ENCODE peak calls at places on chromosomes 5 and 9, in eight cellular contexts. One of them, this sample, is unnamed.

GRCh38 chr5:125433457-125433856 is 687.0 kb upstream of the ZNF608 start:
- DNase-seq in SJCRH30: no peak
- DNase-seq in epithelial cell of esophagus: no peak
- DNase-seq in fibroblast of mammary gland: no peak
- DNase-seq in lower lobe of right lung: no peak
- DNase-seq in aorta: no peak
- DNase-seq in mammary epithelial cell: no peak
- DNase-seq in kidney: no peak
- DNase-seq in this sample: no peak

GRCh38 chr5:115429345-115429940 is 115.1 kb downstream of the FEM1C start:
- DNase-seq in mammary epithelial cell: no peak
- DNase-seq in epithelial cell of esophagus: no peak
- DNase-seq in kidney: no peak
- DNase-seq in lower lobe of right lung: no peak
- DNase-seq in aorta: no peak
- DNase-seq in fibroblast of mammary gland: no peak
- DNase-seq in SJCRH30: no peak
- DNase-seq in this sample: no peak

GRCh38 chr9:104177003-104177611 is 83.0 kb downstream of the SMC2 start:
- DNase-seq in mammary epithelial cell: peak
- DNase-seq in lower lobe of right lung: no peak
- DNase-seq in fibroblast of mammary gland: peak
- DNase-seq in epithelial cell of esophagus: peak
- DNase-seq in kidney: no peak
- DNase-seq in SJCRH30: no peak
- DNase-seq in aorta: no peak
- DNase-seq in this sample: no peak

GRCh38 chr5:175728316-175728715 is 70.4 kb downstream of the HRH2 start:
- DNase-seq in fibroblast of mammary gland: no peak
- DNase-seq in lower lobe of right lung: no peak
- DNase-seq in aorta: peak
- DNase-seq in epithelial cell of esophagus: no peak
- DNase-seq in kidney: no peak
- DNase-seq in mammary epithelial cell: no peak
- DNase-seq in SJCRH30: no peak
- DNase-seq in this sample: no peak

GRCh38 chr5:10331341-10331796 is 22.1 kb upstream of the MARCHF6 start:
- DNase-seq in mammary epithelial cell: no peak
- DNase-seq in fibroblast of mammary gland: peak
- DNase-seq in epithelial cell of esophagus: no peak
- DNase-seq in kidney: no peak
- DNase-seq in SJCRH30: no peak
- DNase-seq in lower lobe of right lung: peak
- DNase-seq in aorta: peak
- DNase-seq in this sample: no peak

GRCh38 chr9:126690431-126691051 is 76.8 kb downstream of the LMX1B start:
- DNase-seq in kidney: peak
- DNase-seq in lower lobe of right lung: no peak
- DNase-seq in mammary epithelial cell: no peak
- DNase-seq in epithelial cell of esophagus: peak
- DNase-seq in aorta: peak
- DNase-seq in fibroblast of mammary gland: peak
- DNase-seq in SJCRH30: peak
- DNase-seq in this sample: peak

GRCh38 chr5:54378707-54379106 is 68.3 kb upstream of the ARL15 start:
- DNase-seq in kidney: no peak
- DNase-seq in lower lobe of right lung: no peak
- DNase-seq in fibroblast of mammary gland: no peak
- DNase-seq in SJCRH30: no peak
- DNase-seq in epithelial cell of esophagus: no peak
- DNase-seq in aorta: no peak
- DNase-seq in mammary epithelial cell: no peak
- DNase-seq in this sample: no peak

GRCh38 chr9:116394070-116394469 is 240.5 kb downstream of the PAPPA start:
- DNase-seq in mammary epithelial cell: no peak
- DNase-seq in epithelial cell of esophagus: peak
- DNase-seq in lower lobe of right lung: no peak
- DNase-seq in aorta: no peak
- DNase-seq in kidney: no peak
- DNase-seq in fibroblast of mammary gland: no peak
- DNase-seq in SJCRH30: no peak
- DNase-seq in this sample: no peak

GRCh38 chr5:51398875-51399635 is 15.8 kb downstream of the ISL1 start:
- DNase-seq in lower lobe of right lung: no peak
- DNase-seq in kidney: no peak
- DNase-seq in fibroblast of mammary gland: no peak
- DNase-seq in epithelial cell of esophagus: no peak
- DNase-seq in mammary epithelial cell: no peak
- DNase-seq in aorta: no peak
- DNase-seq in SJCRH30: no peak
- DNase-seq in this sample: no peak

GRCh38 chr5:64707191-64707590 is 16.9 kb downstream of the SHISAL2B start:
- DNase-seq in aorta: no peak
- DNase-seq in fibroblast of mammary gland: no peak
- DNase-seq in epithelial cell of esophagus: no peak
- DNase-seq in SJCRH30: no peak
- DNase-seq in mammary epithelial cell: no peak
- DNase-seq in lower lobe of right lung: no peak
- DNase-seq in kidney: no peak
- DNase-seq in this sample: no peak

GRCh38 chr9:71793386-71794105 is 25.2 kb upstream of the CEMIP2 start:
- DNase-seq in mammary epithelial cell: no peak
- DNase-seq in SJCRH30: no peak
- DNase-seq in lower lobe of right lung: no peak
- DNase-seq in aorta: no peak
- DNase-seq in kidney: no peak
- DNase-seq in epithelial cell of esophagus: peak
- DNase-seq in fibroblast of mammary gland: no peak
- DNase-seq in this sample: no peak

GRCh38 chr9:37453827-37454226 is 11.4 kb downstream of the ZBTB5 start:
- DNase-seq in SJCRH30: no peak
- DNase-seq in epithelial cell of esophagus: peak
- DNase-seq in lower lobe of right lung: no peak
- DNase-seq in kidney: no peak
- DNase-seq in fibroblast of mammary gland: no peak
- DNase-seq in aorta: no peak
- DNase-seq in mammary epithelial cell: peak
- DNase-seq in this sample: no peak

GRCh38 chr9:114501786-114502682 is 3.2 kb downstream of the WHRN start:
- DNase-seq in mammary epithelial cell: peak
- DNase-seq in kidney: no peak
- DNase-seq in epithelial cell of esophagus: peak
- DNase-seq in SJCRH30: peak
- DNase-seq in aorta: no peak
- DNase-seq in fibroblast of mammary gland: peak
- DNase-seq in lower lobe of right lung: no peak
- DNase-seq in this sample: no peak

GRCh38 chr5:121968910-121969607 is 7.3 kb downstream of the SRFBP1 start:
- DNase-seq in SJCRH30: peak
- DNase-seq in mammary epithelial cell: peak
- DNase-seq in aorta: peak
- DNase-seq in fibroblast of mammary gland: peak
- DNase-seq in lower lobe of right lung: no peak
- DNase-seq in epithelial cell of esophagus: peak
- DNase-seq in kidney: no peak
- DNase-seq in this sample: no peak

GRCh38 chr5:121962943-121963342 is 1.2 kb downstream of the SRFBP1 start:
- DNase-seq in SJCRH30: no peak
- DNase-seq in mammary epithelial cell: no peak
- DNase-seq in epithelial cell of esophagus: peak
- DNase-seq in kidney: no peak
- DNase-seq in lower lobe of right lung: no peak
- DNase-seq in fibroblast of mammary gland: peak
- DNase-seq in aorta: no peak
- DNase-seq in this sample: no peak

GRCh38 chr5:121967187-121967586 is 5.4 kb downstream of the SRFBP1 start:
- DNase-seq in fibroblast of mammary gland: peak
- DNase-seq in lower lobe of right lung: no peak
- DNase-seq in aorta: no peak
- DNase-seq in SJCRH30: no peak
- DNase-seq in mammary epithelial cell: no peak
- DNase-seq in kidney: no peak
- DNase-seq in epithelial cell of esophagus: peak
- DNase-seq in this sample: no peak

GRCh38 chr5:121962347-121962670 is 534 bp downstream of the SRFBP1 start:
- DNase-seq in SJCRH30: no peak
- DNase-seq in aorta: no peak
- DNase-seq in lower lobe of right lung: no peak
- DNase-seq in fibroblast of mammary gland: no peak
- DNase-seq in mammary epithelial cell: no peak
- DNase-seq in epithelial cell of esophagus: no peak
- DNase-seq in kidney: no peak
- DNase-seq in this sample: no peak

GRCh38 chr5:121963409-121963808 is 1.6 kb downstream of the SRFBP1 start:
- DNase-seq in mammary epithelial cell: no peak
- DNase-seq in aorta: no peak
- DNase-seq in lower lobe of right lung: no peak
- DNase-seq in kidney: no peak
- DNase-seq in epithelial cell of esophagus: peak
- DNase-seq in fibroblast of mammary gland: no peak
- DNase-seq in SJCRH30: no peak
- DNase-seq in this sample: no peak
- H3K4me3 ChIP-seq in mammary epithelial cell: no peak
- H3K4me3 ChIP-seq in aorta: no peak
- H3K4me3 ChIP-seq in lower lobe of right lung: peak
- H3K4me3 ChIP-seq in kidney: peak
- H3K4me3 ChIP-seq in epithelial cell of esophagus: no peak
- H3K4me3 ChIP-seq in fibroblast of mammary gland: peak
- H3K4me3 ChIP-seq in SJCRH30: no peak
- H3K4me3 ChIP-seq in this sample: no peak

GRCh38 chr5:114324282-114324681 is 37.6 kb upstream of the KCNN2 start:
- DNase-seq in mammary epithelial cell: no peak
- DNase-seq in kidney: no peak
- DNase-seq in aorta: no peak
- DNase-seq in SJCRH30: no peak
- DNase-seq in epithelial cell of esophagus: no peak
- DNase-seq in lower lobe of right lung: no peak
- DNase-seq in fibroblast of mammary gland: no peak
- DNase-seq in this sample: no peak

GRCh38 chr5:114327987-114328386 is 33.9 kb upstream of the KCNN2 start:
- DNase-seq in kidney: no peak
- DNase-seq in aorta: no peak
- DNase-seq in SJCRH30: no peak
- DNase-seq in mammary epithelial cell: no peak
- DNase-seq in fibroblast of mammary gland: no peak
- DNase-seq in lower lobe of right lung: no peak
- DNase-seq in epithelial cell of esophagus: no peak
- DNase-seq in this sample: no peak

GRCh38 chr5:114330916-114331531 is 30.8 kb upstream of the KCNN2 start:
- DNase-seq in epithelial cell of esophagus: no peak
- DNase-seq in aorta: no peak
- DNase-seq in fibroblast of mammary gland: no peak
- DNase-seq in mammary epithelial cell: no peak
- DNase-seq in SJCRH30: no peak
- DNase-seq in lower lobe of right lung: no peak
- DNase-seq in kidney: no peak
- DNase-seq in this sample: no peak

GRCh38 chr5:114319821-114320220 is 42.0 kb upstream of the KCNN2 start:
- DNase-seq in SJCRH30: no peak
- DNase-seq in fibroblast of mammary gland: peak
- DNase-seq in mammary epithelial cell: no peak
- DNase-seq in epithelial cell of esophagus: peak
- DNase-seq in aorta: no peak
- DNase-seq in kidney: no peak
- DNase-seq in lower lobe of right lung: no peak
- DNase-seq in this sample: no peak

GRCh38 chr5:114325552-114325951 is 36.3 kb upstream of the KCNN2 start:
- DNase-seq in aorta: peak
- DNase-seq in lower lobe of right lung: no peak
- DNase-seq in kidney: no peak
- DNase-seq in fibroblast of mammary gland: peak
- DNase-seq in SJCRH30: no peak
- DNase-seq in epithelial cell of esophagus: no peak
- DNase-seq in mammary epithelial cell: peak
- DNase-seq in this sample: no peak
- H3K4me3 ChIP-seq in aorta: no peak
- H3K4me3 ChIP-seq in lower lobe of right lung: no peak
- H3K4me3 ChIP-seq in kidney: no peak
- H3K4me3 ChIP-seq in fibroblast of mammary gland: no peak
- H3K4me3 ChIP-seq in SJCRH30: no peak
- H3K4me3 ChIP-seq in epithelial cell of esophagus: no peak
- H3K4me3 ChIP-seq in mammary epithelial cell: no peak
- H3K4me3 ChIP-seq in this sample: no peak

DNA sequence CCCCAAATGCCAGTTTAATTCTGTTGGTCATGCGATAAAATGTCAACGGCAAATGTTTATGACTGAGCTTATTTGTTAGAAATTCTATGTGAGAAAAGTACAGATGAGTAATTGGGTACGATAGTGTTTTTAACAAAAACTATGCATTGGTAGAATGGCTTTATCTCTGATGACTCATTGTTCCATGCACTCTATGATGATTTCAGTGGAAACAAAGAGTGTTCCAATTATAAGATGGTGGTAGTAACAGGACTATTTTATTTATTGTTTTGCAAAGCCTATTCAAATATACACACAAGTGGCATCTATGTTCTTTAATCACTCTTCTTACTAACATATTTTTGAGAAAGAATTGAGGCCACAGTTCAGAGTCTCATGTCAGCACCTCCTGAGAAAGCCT is 353.7 kb upstream of the IRX2 start:
- DNase-seq in mammary epithelial cell: no peak
- DNase-seq in lower lobe of right lung: no peak
- DNase-seq in epithelial cell of esophagus: no peak
- DNase-seq in aorta: no peak
- DNase-seq in kidney: no peak
- DNase-seq in fibroblast of mammary gland: no peak
- DNase-seq in SJCRH30: no peak
- DNase-seq in this sample: no peak
- H3K4me3 ChIP-seq in mammary epithelial cell: no peak
- H3K4me3 ChIP-seq in lower lobe of right lung: no peak
- H3K4me3 ChIP-seq in epithelial cell of esophagus: no peak
- H3K4me3 ChIP-seq in aorta: no peak
- H3K4me3 ChIP-seq in kidney: no peak
- H3K4me3 ChIP-seq in fibroblast of mammary gland: no peak
- H3K4me3 ChIP-seq in SJCRH30: no peak
- H3K4me3 ChIP-seq in this sample: no peak

GRCh38 chr5:553874-554273 is 29.6 kb upstream of the SLC9A3 start:
- DNase-seq in fibroblast of mammary gland: no peak
- DNase-seq in epithelial cell of esophagus: no peak
- DNase-seq in kidney: no peak
- DNase-seq in lower lobe of right lung: no peak
- DNase-seq in aorta: no peak
- DNase-seq in SJCRH30: no peak
- DNase-seq in mammary epithelial cell: peak
- DNase-seq in this sample: no peak

GRCh38 chr5:551406-551805 is 27.2 kb upstream of the SLC9A3 start:
- DNase-seq in SJCRH30: no peak
- DNase-seq in aorta: no peak
- DNase-seq in fibroblast of mammary gland: no peak
- DNase-seq in kidney: no peak
- DNase-seq in epithelial cell of esophagus: no peak
- DNase-seq in lower lobe of right lung: no peak
- DNase-seq in mammary epithelial cell: no peak
- DNase-seq in this sample: no peak

GRCh38 chr5:555058-555623 is 30.9 kb upstream of the SLC9A3 start:
- DNase-seq in epithelial cell of esophagus: no peak
- DNase-seq in mammary epithelial cell: no peak
- DNase-seq in fibroblast of mammary gland: no peak
- DNase-seq in aorta: no peak
- DNase-seq in lower lobe of right lung: no peak
- DNase-seq in kidney: peak
- DNase-seq in SJCRH30: no peak
- DNase-seq in this sample: no peak

GRCh38 chr5:556909-557441 is 32.7 kb upstream of the SLC9A3 start:
- DNase-seq in fibroblast of mammary gland: peak
- DNase-seq in aorta: no peak
- DNase-seq in lower lobe of right lung: no peak
- DNase-seq in kidney: peak
- DNase-seq in mammary epithelial cell: no peak
- DNase-seq in epithelial cell of esophagus: no peak
- DNase-seq in SJCRH30: no peak
- DNase-seq in this sample: no peak

GRCh38 chr5:554284-554988 is 30.2 kb upstream of the SLC9A3 start:
- DNase-seq in SJCRH30: no peak
- DNase-seq in mammary epithelial cell: no peak
- DNase-seq in fibroblast of mammary gland: no peak
- DNase-seq in aorta: no peak
- DNase-seq in lower lobe of right lung: no peak
- DNase-seq in kidney: peak
- DNase-seq in epithelial cell of esophagus: no peak
- DNase-seq in this sample: no peak
- H3K4me3 ChIP-seq in SJCRH30: no peak
- H3K4me3 ChIP-seq in mammary epithelial cell: no peak
- H3K4me3 ChIP-seq in fibroblast of mammary gland: no peak
- H3K4me3 ChIP-seq in aorta: no peak
- H3K4me3 ChIP-seq in lower lobe of right lung: no peak
- H3K4me3 ChIP-seq in kidney: no peak
- H3K4me3 ChIP-seq in epithelial cell of esophagus: no peak
- H3K4me3 ChIP-seq in this sample: no peak